ENCODE peak calls at places on chromosomes 5 and 9, in nine cellular contexts. One of them, this sample, is unnamed.

GRCh38 chr9:95078934-95079333 is 238.6 kb downstream of the FANCC start:
- DNase-seq in tibial nerve: no peak
- DNase-seq in testis: no peak
- DNase-seq in K562: no peak
- DNase-seq in lower leg skin: no peak
- DNase-seq in HepG2: no peak
- DNase-seq in H54: no peak
- DNase-seq in esophagus squamous epithelium: no peak
- DNase-seq in uterus: no peak
- DNase-seq in this sample: peak

GRCh38 chr5:157924490-157924889 is 65.5 kb upstream of the CLINT1 start:
- DNase-seq in testis: no peak
- DNase-seq in uterus: no peak
- DNase-seq in K562: no peak
- DNase-seq in HepG2: no peak
- DNase-seq in lower leg skin: no peak
- DNase-seq in H54: no peak
- DNase-seq in tibial nerve: no peak
- DNase-seq in esophagus squamous epithelium: no peak
- DNase-seq in this sample: no peak

GRCh38 chr9:32705059-32705458 is 69.6 kb upstream of the TAF1L start:
- DNase-seq in HepG2: no peak
- DNase-seq in tibial nerve: no peak
- DNase-seq in K562: no peak
- DNase-seq in lower leg skin: no peak
- DNase-seq in esophagus squamous epithelium: no peak
- DNase-seq in testis: no peak
- DNase-seq in uterus: no peak
- DNase-seq in H54: peak
- DNase-seq in this sample: no peak

GRCh38 chr9:93810028-93810971 is 144.9 kb downstream of the BARX1 start:
- DNase-seq in esophagus squamous epithelium: no peak
- DNase-seq in HepG2: no peak
- DNase-seq in tibial nerve: no peak
- DNase-seq in K562: peak
- DNase-seq in lower leg skin: peak
- DNase-seq in testis: no peak
- DNase-seq in uterus: no peak
- DNase-seq in H54: no peak
- DNase-seq in this sample: no peak

GRCh38 chr5:57698785-57699184 is 216.2 kb upstream of the ACTBL2 start:
- DNase-seq in tibial nerve: no peak
- DNase-seq in HepG2: peak
- DNase-seq in esophagus squamous epithelium: no peak
- DNase-seq in H54: peak
- DNase-seq in lower leg skin: no peak
- DNase-seq in uterus: no peak
- DNase-seq in K562: no peak
- DNase-seq in testis: no peak
- DNase-seq in this sample: no peak

GRCh38 chr5:122313001-122313402 is 965 bp downstream of the SNCAIP start:
- DNase-seq in tibial nerve: peak
- DNase-seq in K562: no peak
- DNase-seq in esophagus squamous epithelium: no peak
- DNase-seq in lower leg skin: peak
- DNase-seq in H54: peak
- DNase-seq in HepG2: no peak
- DNase-seq in uterus: peak
- DNase-seq in testis: no peak
- DNase-seq in this sample: no peak

GRCh38 chr9:87590996-87591395 is 93.3 kb downstream of the DAPK1 start:
- DNase-seq in tibial nerve: no peak
- DNase-seq in lower leg skin: no peak
- DNase-seq in HepG2: no peak
- DNase-seq in esophagus squamous epithelium: no peak
- DNase-seq in uterus: no peak
- DNase-seq in H54: no peak
- DNase-seq in testis: no peak
- DNase-seq in K562: no peak
- DNase-seq in this sample: no peak

GRCh38 chr9:93030642-93031628 is 27.6 kb upstream of the SUSD3 start:
- DNase-seq in uterus: peak
- DNase-seq in H54: no peak
- DNase-seq in esophagus squamous epithelium: no peak
- DNase-seq in lower leg skin: no peak
- DNase-seq in testis: no peak
- DNase-seq in HepG2: no peak
- DNase-seq in K562: no peak
- DNase-seq in tibial nerve: no peak
- DNase-seq in this sample: no peak

GRCh38 chr9:78031271-78031825 is at the start of gene GNAQ:
- DNase-seq in K562: peak
- DNase-seq in H54: peak
- DNase-seq in uterus: peak
- DNase-seq in HepG2: no peak
- DNase-seq in tibial nerve: no peak
- DNase-seq in esophagus squamous epithelium: no peak
- DNase-seq in lower leg skin: peak
- DNase-seq in testis: peak
- DNase-seq in this sample: no peak

GRCh38 chr5:160469156-160470144 is 47.8 kb downstream of the PTTG1 start:
- DNase-seq in HepG2: no peak
- DNase-seq in uterus: no peak
- DNase-seq in esophagus squamous epithelium: no peak
- DNase-seq in testis: no peak
- DNase-seq in lower leg skin: no peak
- DNase-seq in tibial nerve: no peak
- DNase-seq in K562: no peak
- DNase-seq in H54: no peak
- DNase-seq in this sample: no peak

GRCh38 chr5:142326480-142326938 is 1.7 kb upstream of the SPRY4 start:
- DNase-seq in uterus: no peak
- DNase-seq in H54: no peak
- DNase-seq in HepG2: no peak
- DNase-seq in esophagus squamous epithelium: no peak
- DNase-seq in K562: no peak
- DNase-seq in tibial nerve: no peak
- DNase-seq in lower leg skin: no peak
- DNase-seq in testis: no peak
- DNase-seq in this sample: no peak

GRCh38 chr5:68012429-68012828 is 203.1 kb upstream of the PIK3R1 start:
- DNase-seq in tibial nerve: no peak
- DNase-seq in uterus: no peak
- DNase-seq in HepG2: no peak
- DNase-seq in testis: no peak
- DNase-seq in H54: no peak
- DNase-seq in K562: no peak
- DNase-seq in lower leg skin: no peak
- DNase-seq in esophagus squamous epithelium: no peak
- DNase-seq in this sample: no peak

GRCh38 chr5:73757421-73757820 is 131.4 kb downstream of the ARHGEF28 start:
- DNase-seq in K562: no peak
- DNase-seq in tibial nerve: no peak
- DNase-seq in HepG2: no peak
- DNase-seq in uterus: no peak
- DNase-seq in testis: no peak
- DNase-seq in esophagus squamous epithelium: no peak
- DNase-seq in H54: no peak
- DNase-seq in lower leg skin: no peak
- DNase-seq in this sample: no peak

GRCh38 chr9:129613520-129614175 is 7.3 kb downstream of the C9orf50 start:
- DNase-seq in HepG2: no peak
- DNase-seq in tibial nerve: no peak
- DNase-seq in testis: no peak
- DNase-seq in lower leg skin: no peak
- DNase-seq in H54: no peak
- DNase-seq in K562: no peak
- DNase-seq in esophagus squamous epithelium: no peak
- DNase-seq in uterus: no peak
- DNase-seq in this sample: no peak

GRCh38 chr5:128213340-128213739 is 129.8 kb downstream of the SLC12A2 start:
- DNase-seq in tibial nerve: peak
- DNase-seq in esophagus squamous epithelium: no peak
- DNase-seq in lower leg skin: no peak
- DNase-seq in HepG2: peak
- DNase-seq in uterus: peak
- DNase-seq in K562: peak
- DNase-seq in testis: peak
- DNase-seq in H54: no peak
- DNase-seq in this sample: no peak

GRCh38 chr9:82949203-82949602 is 113.7 kb downstream of the RASEF start:
- DNase-seq in HepG2: no peak
- DNase-seq in H54: no peak
- DNase-seq in esophagus squamous epithelium: no peak
- DNase-seq in K562: no peak
- DNase-seq in tibial nerve: no peak
- DNase-seq in lower leg skin: no peak
- DNase-seq in testis: no peak
- DNase-seq in uterus: no peak
- DNase-seq in this sample: no peak

GRCh38 chr5:61933787-61934626 is 372.0 kb upstream of the KIF2A start:
- DNase-seq in tibial nerve: peak
- DNase-seq in testis: peak
- DNase-seq in H54: peak
- DNase-seq in esophagus squamous epithelium: no peak
- DNase-seq in K562: peak
- DNase-seq in lower leg skin: no peak
- DNase-seq in uterus: no peak
- DNase-seq in HepG2: peak
- DNase-seq in this sample: no peak

GRCh38 chr9:744790-745456 is 96.6 kb upstream of the DMRT1 start:
- DNase-seq in HepG2: peak
- DNase-seq in uterus: peak
- DNase-seq in testis: peak
- DNase-seq in K562: no peak
- DNase-seq in esophagus squamous epithelium: no peak
- DNase-seq in tibial nerve: peak
- DNase-seq in H54: no peak
- DNase-seq in lower leg skin: peak
- DNase-seq in this sample: peak

GRCh38 chr5:1109542-1110259 is 2.2 kb downstream of the SLC12A7 start:
- DNase-seq in H54: no peak
- DNase-seq in lower leg skin: no peak
- DNase-seq in testis: no peak
- DNase-seq in K562: no peak
- DNase-seq in uterus: no peak
- DNase-seq in HepG2: no peak
- DNase-seq in esophagus squamous epithelium: no peak
- DNase-seq in tibial nerve: no peak
- DNase-seq in this sample: no peak

GRCh38 chr5:1111727-1112289 is at the start of gene SLC12A7:
- DNase-seq in H54: no peak
- DNase-seq in esophagus squamous epithelium: no peak
- DNase-seq in testis: peak
- DNase-seq in tibial nerve: peak
- DNase-seq in uterus: peak
- DNase-seq in lower leg skin: no peak
- DNase-seq in K562: peak
- DNase-seq in HepG2: no peak
- DNase-seq in this sample: no peak

GRCh38 chr5:1110930-1111726 is 735 bp downstream of the SLC12A7 start:
- DNase-seq in HepG2: no peak
- DNase-seq in H54: no peak
- DNase-seq in lower leg skin: no peak
- DNase-seq in uterus: no peak
- DNase-seq in tibial nerve: no peak
- DNase-seq in testis: no peak
- DNase-seq in K562: peak
- DNase-seq in esophagus squamous epithelium: no peak
- DNase-seq in this sample: no peak

GRCh38 chr5:1108865-1109174 is 3.0 kb downstream of the SLC12A7 start:
- DNase-seq in H54: no peak
- DNase-seq in tibial nerve: no peak
- DNase-seq in lower leg skin: no peak
- DNase-seq in K562: no peak
- DNase-seq in testis: no peak
- DNase-seq in HepG2: no peak
- DNase-seq in esophagus squamous epithelium: no peak
- DNase-seq in uterus: no peak
- DNase-seq in this sample: no peak

GRCh38 chr5:1110260-1110929 is 1.5 kb downstream of the SLC12A7 start:
- DNase-seq in uterus: no peak
- DNase-seq in lower leg skin: no peak
- DNase-seq in esophagus squamous epithelium: no peak
- DNase-seq in H54: no peak
- DNase-seq in K562: no peak
- DNase-seq in HepG2: no peak
- DNase-seq in testis: no peak
- DNase-seq in tibial nerve: no peak
- DNase-seq in this sample: no peak
- TF ChIP-seq POLR2A in uterus: no peak
- TF ChIP-seq POLR2A in lower leg skin: no peak
- TF ChIP-seq POLR2A in esophagus squamous epithelium: no peak
- TF ChIP-seq POLR2A in H54: no peak
- TF ChIP-seq POLR2A in K562: no peak
- TF ChIP-seq POLR2A in HepG2: no peak
- TF ChIP-seq POLR2A in testis: no peak
- TF ChIP-seq POLR2A in tibial nerve: no peak
- TF ChIP-seq POLR2A in this sample: no peak

DNA sequence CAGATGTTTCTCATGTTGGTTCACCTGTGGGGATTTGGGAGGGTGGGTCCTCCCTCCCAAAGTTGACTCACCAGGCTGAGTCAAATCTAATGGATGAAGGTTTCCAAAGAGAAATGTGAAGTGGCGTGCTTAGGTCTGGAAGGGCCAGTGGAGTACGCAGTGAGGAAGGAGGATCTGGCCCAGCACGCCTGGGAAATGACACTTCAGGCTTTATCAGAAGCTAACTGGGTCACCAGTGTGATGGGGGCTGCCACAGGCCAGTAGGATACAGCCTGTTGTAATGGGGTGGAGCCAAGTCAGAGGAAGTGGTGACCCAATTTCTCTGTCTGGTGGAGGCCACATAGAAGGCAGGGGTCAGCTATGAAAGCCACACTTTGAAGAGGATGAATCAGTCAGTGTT is 18.0 kb downstream of the POLR1E start:
- DNase-seq in K562: no peak
- DNase-seq in lower leg skin: no peak
- DNase-seq in testis: no peak
- DNase-seq in tibial nerve: no peak
- DNase-seq in H54: no peak
- DNase-seq in esophagus squamous epithelium: no peak
- DNase-seq in uterus: no peak
- DNase-seq in HepG2: no peak
- DNase-seq in this sample: no peak
- TF ChIP-seq POLR2A in K562: peak
- TF ChIP-seq POLR2A in lower leg skin: no peak
- TF ChIP-seq POLR2A in testis: no peak
- TF ChIP-seq POLR2A in tibial nerve: no peak
- TF ChIP-seq POLR2A in H54: no peak
- TF ChIP-seq POLR2A in esophagus squamous epithelium: no peak
- TF ChIP-seq POLR2A in uterus: no peak
- TF ChIP-seq POLR2A in HepG2: no peak
- TF ChIP-seq POLR2A in this sample: no peak

GRCh38 chr5:44808435-44809214 is at the start of gene MRPS30:
- DNase-seq in testis: peak
- DNase-seq in tibial nerve: peak
- DNase-seq in H54: peak
- DNase-seq in lower leg skin: peak
- DNase-seq in uterus: peak
- DNase-seq in K562: peak
- DNase-seq in HepG2: peak
- DNase-seq in esophagus squamous epithelium: peak
- DNase-seq in this sample: peak
- TF ChIP-seq POLR2A in testis: peak
- TF ChIP-seq POLR2A in tibial nerve: no peak
- TF ChIP-seq POLR2A in H54: peak
- TF ChIP-seq POLR2A in lower leg skin: no peak
- TF ChIP-seq POLR2A in uterus: peak
- TF ChIP-seq POLR2A in K562: peak
- TF ChIP-seq POLR2A in HepG2: peak
- TF ChIP-seq POLR2A in esophagus squamous epithelium: peak
- TF ChIP-seq POLR2A in this sample: peak

GRCh38 chr5:134005415-134006118 is 792 bp upstream of the VDAC1 start:
- DNase-seq in uterus: peak
- DNase-seq in H54: no peak
- DNase-seq in esophagus squamous epithelium: no peak
- DNase-seq in tibial nerve: no peak
- DNase-seq in HepG2: no peak
- DNase-seq in testis: peak
- DNase-seq in K562: peak
- DNase-seq in lower leg skin: peak
- DNase-seq in this sample: no peak
- TF ChIP-seq POLR2A in uterus: no peak
- TF ChIP-seq POLR2A in H54: no peak
- TF ChIP-seq POLR2A in esophagus squamous epithelium: no peak
- TF ChIP-seq POLR2A in tibial nerve: no peak
- TF ChIP-seq POLR2A in HepG2: no peak
- TF ChIP-seq POLR2A in testis: no peak
- TF ChIP-seq POLR2A in K562: no peak
- TF ChIP-seq POLR2A in lower leg skin: no peak
- TF ChIP-seq POLR2A in this sample: no peak

This sample was measured in gastrocnemius medialis.